ENCODE peak calls at places on chromosome 11, in four cellular contexts. P, S, D and I are unnamed samples.

GRCh38 chr11:12526789-12527188 is 147.4 kb upstream of the TEAD1 start:
- DNase-seq in P (no peak), S (no peak), D (no peak), I (no peak)

GRCh38 chr11:111419181-111419580 is 40.1 kb upstream of the POU2AF1 start:
- DNase-seq in P (no peak), S (no peak), D (no peak), I (no peak)

GRCh38 chr11:134468081-134468668 is 56.1 kb upstream of the B3GAT1 start:
- DNase-seq in P (no peak), S (no peak), D (no peak), I (no peak)

GRCh38 chr11:93614111-93614784 is 47.2 kb upstream of the CEP295 start:
- DNase-seq in P (no peak), S (no peak), D (no peak), I (peak)

GRCh38 chr11:35337136-35337918 is 82.0 kb downstream of the SLC1A2 start:
- DNase-seq in P (no peak), S (no peak), D (no peak), I (no peak)

GRCh38 chr11:19868281-19868821 is 155.7 kb downstream of the NAV2 start:
- DNase-seq in P (no peak), S (no peak), D (peak), I (no peak)

GRCh38 chr11:106031936-106032335 is 9.9 kb upstream of the MSANTD4 start:
- DNase-seq in P (no peak), S (no peak), D (no peak), I (no peak)

GRCh38 chr11:44993971-44994705 is 43.5 kb upstream of the TP53I11 start:
- DNase-seq in P (no peak), S (no peak), D (no peak), I (no peak)

GRCh38 chr11:92087916-92088537 is 136.6 kb upstream of the FAT3 start:
- DNase-seq in P (no peak), S (no peak), D (no peak), I (no peak)